ENCODE peak calls at places on chromosomes 16 and 17, in four cellular contexts. One of them, this sample, is unnamed.
A peak's percentile ranks its signal among the peaks of the same experiment; 100 is the strongest.

GRCh38 chr16:30786115-30786935 is 680 bp downstream of the ZNF629 start:
- DNase-seq in Right ventricle myocardium superior: peak; percentile 63
- DNase-seq in NCI-H1105: no peak
- DNase-seq in stimulated activated CD8-positive, alpha-beta memory T cell treated with anti-CD3 and anti-CD28 coated beads, Interleukin-7, amount 100 ng/mL, for 1 hour: no peak
- DNase-seq in this sample: no peak

GRCh38 chr16:74999208-74999682 is 421 bp downstream of the ZNRF1 start:
- DNase-seq in stimulated activated CD8-positive, alpha-beta memory T cell treated with anti-CD3 and anti-CD28 coated beads, Interleukin-7, amount 100 ng/mL, for 1 hour: no peak
- DNase-seq in NCI-H1105: no peak
- DNase-seq in Right ventricle myocardium superior: peak; percentile 58
- DNase-seq in this sample: no peak

GRCh38 chr16:12228607-12229499 is 252.3 kb downstream of the SNX29 start:
- DNase-seq in NCI-H1105: no peak
- DNase-seq in stimulated activated CD8-positive, alpha-beta memory T cell treated with anti-CD3 and anti-CD28 coated beads, Interleukin-7, amount 100 ng/mL, for 1 hour: no peak
- DNase-seq in Right ventricle myocardium superior: peak; percentile 65
- DNase-seq in this sample: peak; percentile 24

GRCh38 chr17:27810211-27810901 is 10.0 kb upstream of the NOS2 start:
- DNase-seq in stimulated activated CD8-positive, alpha-beta memory T cell treated with anti-CD3 and anti-CD28 coated beads, Interleukin-7, amount 100 ng/mL, for 1 hour: no peak
- DNase-seq in NCI-H1105: no peak
- DNase-seq in Right ventricle myocardium superior: no peak
- DNase-seq in this sample: no peak

GRCh38 chr16:64982581-64982980 is 139.3 kb downstream of the CDH11 start:
- DNase-seq in stimulated activated CD8-positive, alpha-beta memory T cell treated with anti-CD3 and anti-CD28 coated beads, Interleukin-7, amount 100 ng/mL, for 1 hour: no peak
- DNase-seq in Right ventricle myocardium superior: no peak
- DNase-seq in NCI-H1105: no peak
- DNase-seq in this sample: no peak

GRCh38 chr16:89330177-89330856 is 112.8 kb downstream of the ZNF778 start:
- DNase-seq in stimulated activated CD8-positive, alpha-beta memory T cell treated with anti-CD3 and anti-CD28 coated beads, Interleukin-7, amount 100 ng/mL, for 1 hour: no peak
- DNase-seq in NCI-H1105: peak; percentile 9
- DNase-seq in Right ventricle myocardium superior: peak; percentile 62
- DNase-seq in this sample: peak; percentile 85

GRCh38 chr16:87570938-87571867 is 31.1 kb upstream of the JPH3 start:
- DNase-seq in stimulated activated CD8-positive, alpha-beta memory T cell treated with anti-CD3 and anti-CD28 coated beads, Interleukin-7, amount 100 ng/mL, for 1 hour: no peak
- DNase-seq in Right ventricle myocardium superior: peak; percentile 75
- DNase-seq in NCI-H1105: no peak
- DNase-seq in this sample: peak; percentile 44

GRCh38 chr17:61806941-61807340 is 56.4 kb downstream of the BRIP1 start:
- DNase-seq in Right ventricle myocardium superior: no peak
- DNase-seq in NCI-H1105: no peak
- DNase-seq in stimulated activated CD8-positive, alpha-beta memory T cell treated with anti-CD3 and anti-CD28 coated beads, Interleukin-7, amount 100 ng/mL, for 1 hour: no peak
- DNase-seq in this sample: no peak

GRCh38 chr16:68073902-68074760 is 11.0 kb upstream of the NFATC3 start:
- DNase-seq in stimulated activated CD8-positive, alpha-beta memory T cell treated with anti-CD3 and anti-CD28 coated beads, Interleukin-7, amount 100 ng/mL, for 1 hour: no peak
- DNase-seq in NCI-H1105: no peak
- DNase-seq in Right ventricle myocardium superior: no peak
- DNase-seq in this sample: no peak

GRCh38 chr17:82269138-82269881 is 4.2 kb downstream of the CSNK1D start:
- DNase-seq in stimulated activated CD8-positive, alpha-beta memory T cell treated with anti-CD3 and anti-CD28 coated beads, Interleukin-7, amount 100 ng/mL, for 1 hour: no peak
- DNase-seq in NCI-H1105: no peak
- DNase-seq in Right ventricle myocardium superior: no peak
- DNase-seq in this sample: no peak

GRCh38 chr16:57590654-57591085 is 37.8 kb upstream of the ADGRG1 start:
- DNase-seq in stimulated activated CD8-positive, alpha-beta memory T cell treated with anti-CD3 and anti-CD28 coated beads, Interleukin-7, amount 100 ng/mL, for 1 hour: no peak
- DNase-seq in Right ventricle myocardium superior: no peak
- DNase-seq in NCI-H1105: no peak
- DNase-seq in this sample: no peak

GRCh38 chr17:33492731-33493260 is 199.7 kb upstream of the ASIC2 start:
- DNase-seq in Right ventricle myocardium superior: no peak
- DNase-seq in NCI-H1105: no peak
- DNase-seq in stimulated activated CD8-positive, alpha-beta memory T cell treated with anti-CD3 and anti-CD28 coated beads, Interleukin-7, amount 100 ng/mL, for 1 hour: no peak
- DNase-seq in this sample: no peak

GRCh38 chr16:71737501-71737900 is 13.0 kb upstream of the PHLPP2 start:
- DNase-seq in stimulated activated CD8-positive, alpha-beta memory T cell treated with anti-CD3 and anti-CD28 coated beads, Interleukin-7, amount 100 ng/mL, for 1 hour: no peak
- DNase-seq in Right ventricle myocardium superior: no peak
- DNase-seq in NCI-H1105: no peak
- DNase-seq in this sample: no peak

GRCh38 chr16:360698-361336 is 8.3 kb upstream of the AXIN1 start:
- DNase-seq in Right ventricle myocardium superior: no peak
- DNase-seq in stimulated activated CD8-positive, alpha-beta memory T cell treated with anti-CD3 and anti-CD28 coated beads, Interleukin-7, amount 100 ng/mL, for 1 hour: no peak
- DNase-seq in NCI-H1105: no peak
- DNase-seq in this sample: no peak

GRCh38 chr16:3188925-3189825 is 1.2 kb downstream of the OR1F1 start:
- DNase-seq in Right ventricle myocardium superior: no peak
- DNase-seq in NCI-H1105: no peak
- DNase-seq in stimulated activated CD8-positive, alpha-beta memory T cell treated with anti-CD3 and anti-CD28 coated beads, Interleukin-7, amount 100 ng/mL, for 1 hour: no peak
- DNase-seq in this sample: peak; percentile 34

GRCh38 chr17:36534881-36535668 is at the start of gene PIGW:
- DNase-seq in stimulated activated CD8-positive, alpha-beta memory T cell treated with anti-CD3 and anti-CD28 coated beads, Interleukin-7, amount 100 ng/mL, for 1 hour: peak; percentile 72
- DNase-seq in NCI-H1105: peak; percentile 77
- DNase-seq in Right ventricle myocardium superior: peak; percentile 94
- DNase-seq in this sample: peak; percentile 90

GRCh38 chr17:81335388-81336157 is 40.5 kb upstream of the SLC38A10 start:
- DNase-seq in NCI-H1105: no peak
- DNase-seq in Right ventricle myocardium superior: no peak
- DNase-seq in stimulated activated CD8-positive, alpha-beta memory T cell treated with anti-CD3 and anti-CD28 coated beads, Interleukin-7, amount 100 ng/mL, for 1 hour: no peak
- DNase-seq in this sample: no peak

GRCh38 chr17:37278247-37278894 is 97.4 kb upstream of the C17orf78 start:
- DNase-seq in NCI-H1105: no peak
- DNase-seq in Right ventricle myocardium superior: no peak
- DNase-seq in stimulated activated CD8-positive, alpha-beta memory T cell treated with anti-CD3 and anti-CD28 coated beads, Interleukin-7, amount 100 ng/mL, for 1 hour: no peak
- DNase-seq in this sample: no peak

GRCh38 chr17:49738456-49739163 is 25.3 kb downstream of the FAM117A start:
- DNase-seq in NCI-H1105: no peak
- DNase-seq in stimulated activated CD8-positive, alpha-beta memory T cell treated with anti-CD3 and anti-CD28 coated beads, Interleukin-7, amount 100 ng/mL, for 1 hour: no peak
- DNase-seq in Right ventricle myocardium superior: peak; percentile 56
- DNase-seq in this sample: no peak

GRCh38 chr17:72714357-72714966 is 378.0 kb downstream of the SLC39A11 start:
- DNase-seq in Right ventricle myocardium superior: no peak
- DNase-seq in stimulated activated CD8-positive, alpha-beta memory T cell treated with anti-CD3 and anti-CD28 coated beads, Interleukin-7, amount 100 ng/mL, for 1 hour: no peak
- DNase-seq in NCI-H1105: no peak
- DNase-seq in this sample: peak; percentile 44

GRCh38 chr17:61208301-61209098 is 191.1 kb upstream of the TBX2 start:
- DNase-seq in NCI-H1105: peak; percentile 23
- DNase-seq in Right ventricle myocardium superior: no peak
- DNase-seq in stimulated activated CD8-positive, alpha-beta memory T cell treated with anti-CD3 and anti-CD28 coated beads, Interleukin-7, amount 100 ng/mL, for 1 hour: no peak
- DNase-seq in this sample: no peak

GRCh38 chr16:48188449-48189102 is 32.8 kb upstream of the ABCC12 start:
- DNase-seq in Right ventricle myocardium superior: no peak
- DNase-seq in NCI-H1105: no peak
- DNase-seq in stimulated activated CD8-positive, alpha-beta memory T cell treated with anti-CD3 and anti-CD28 coated beads, Interleukin-7, amount 100 ng/mL, for 1 hour: no peak
- DNase-seq in this sample: no peak

GRCh38 chr17:51951737-51952136 is 206.8 kb downstream of the CA10 start:
- DNase-seq in NCI-H1105: no peak
- DNase-seq in stimulated activated CD8-positive, alpha-beta memory T cell treated with anti-CD3 and anti-CD28 coated beads, Interleukin-7, amount 100 ng/mL, for 1 hour: no peak
- DNase-seq in Right ventricle myocardium superior: no peak
- DNase-seq in this sample: no peak

GRCh38 chr17:3796110-3796821 is 4.7 kb downstream of the ITGAE start:
- DNase-seq in Right ventricle myocardium superior: no peak
- DNase-seq in NCI-H1105: no peak
- DNase-seq in stimulated activated CD8-positive, alpha-beta memory T cell treated with anti-CD3 and anti-CD28 coated beads, Interleukin-7, amount 100 ng/mL, for 1 hour: peak; percentile 81
- DNase-seq in this sample: no peak

GRCh38 chr17:7380321-7380720 is 568 bp upstream of the TNK1 start:
- DNase-seq in NCI-H1105: peak; percentile 90
- DNase-seq in stimulated activated CD8-positive, alpha-beta memory T cell treated with anti-CD3 and anti-CD28 coated beads, Interleukin-7, amount 100 ng/mL, for 1 hour: no peak
- DNase-seq in Right ventricle myocardium superior: peak; percentile 77
- DNase-seq in this sample: no peak

GRCh38 chr17:57462007-57462579 is 205.8 kb downstream of the MSI2 start:
- DNase-seq in stimulated activated CD8-positive, alpha-beta memory T cell treated with anti-CD3 and anti-CD28 coated beads, Interleukin-7, amount 100 ng/mL, for 1 hour: no peak
- DNase-seq in NCI-H1105: no peak
- DNase-seq in Right ventricle myocardium superior: no peak
- DNase-seq in this sample: no peak

GRCh38 chr17:80259642-80260535 is 763 bp upstream of the RNF213 start:
- DNase-seq in stimulated activated CD8-positive, alpha-beta memory T cell treated with anti-CD3 and anti-CD28 coated beads, Interleukin-7, amount 100 ng/mL, for 1 hour: peak; percentile 51
- DNase-seq in NCI-H1105: no peak
- DNase-seq in Right ventricle myocardium superior: peak; percentile 81
- DNase-seq in this sample: peak; percentile 56